ENCODE peak calls at places on chromosomes 16 and 17, in six cellular contexts. O is breast epithelium, M is left ventricle myocardium inferior, S is pancreas, R is esophagus muscularis mucosa, Y is stomach. E is an unnamed sample.
A peak's percentile ranks its signal among the peaks of the same experiment; 100 is the strongest.

GRCh38 chr16:5490499-5490898 is 392.9 kb upstream of the EEF2KMT start:
- DNase-seq in O (no peak), M (no peak), S (no peak), R (no peak), Y (no peak), E (peak; percentile 41)

GRCh38 chr17:60087882-60088669 is 9.4 kb upstream of the HEATR6 start:
- DNase-seq in O (no peak), M (no peak), S (no peak), R (no peak), Y (peak; percentile 42), E (no peak)

GRCh38 chr17:41775394-41776226 is 10.9 kb downstream of the JUP start:
- DNase-seq in O (no peak), M (peak; percentile 47), S (no peak), R (no peak), Y (no peak), E (no peak)

GRCh38 chr17:4938670-4939553 is 934 bp downstream of the SLC25A11 start:
- DNase-seq in O (no peak), M (no peak), S (peak; percentile 50), R (no peak), Y (no peak), E (no peak)

GRCh38 chr17:31487648-31488263 is 96.3 kb downstream of the RAB11FIP4 start:
- DNase-seq in O (peak; percentile 90), M (peak; percentile 85), S (peak; percentile 98), R (peak; percentile 92), Y (peak; percentile 97), E (peak; percentile 96)

GRCh38 chr17:72950236-72950931 is 142.1 kb downstream of the SLC39A11 start:
- DNase-seq in O (no peak), M (no peak), S (no peak), R (no peak), Y (no peak), E (no peak)

GRCh38 chr17:46053911-46054534 is 55.0 kb downstream of the STH start:
- DNase-seq in O (no peak), M (no peak), S (no peak), R (no peak), Y (no peak), E (no peak)

GRCh38 chr17:336110-337021 is 16.2 kb downstream of the RPH3AL start:
- DNase-seq in O (peak; percentile 73), M (peak; percentile 68), S (peak; percentile 94), R (no peak), Y (peak; percentile 78), E (peak; percentile 17)

GRCh38 chr17:83127431-83128160 is 48.2 kb downstream of the METRNL start:
- DNase-seq in O (peak; percentile 37), M (no peak), S (no peak), R (no peak), Y (no peak), E (no peak)

GRCh38 chr17:31549121-31549524 is 157.6 kb downstream of the RAB11FIP4 start:
- DNase-seq in O (no peak), M (no peak), S (no peak), R (no peak), Y (no peak), E (no peak)

GRCh38 chr16:2468725-2469398 is 2.2 kb upstream of the NTN3 start:
- DNase-seq in O (no peak), M (no peak), S (no peak), R (no peak), Y (no peak), E (no peak)

GRCh38 chr17:73293031-73293430 is 18.8 kb downstream of the CDC42EP4 start:
- DNase-seq in O (no peak), M (no peak), S (peak; percentile 34), R (no peak), Y (peak; percentile 54), E (no peak)

GRCh38 chr17:53950207-53950857 is 127.6 kb downstream of the KIF2B start:
- DNase-seq in O (no peak), M (no peak), S (no peak), R (no peak), Y (no peak), E (peak; percentile 47)

GRCh38 chr17:81651692-81652091 is 4.7 kb downstream of the PDE6G start:
- DNase-seq in O (no peak), M (no peak), S (peak; percentile 75), R (no peak), Y (no peak), E (no peak)

GRCh38 chr17:61002316-61002736 is 324.7 kb downstream of the BCAS3 start:
- DNase-seq in O (no peak), M (no peak), S (no peak), R (no peak), Y (no peak), E (peak; percentile 22)

GRCh38 chr17:79834575-79835469 is 4.4 kb downstream of the CBX4 start:
- DNase-seq in O (no peak), M (no peak), S (peak; percentile 82), R (no peak), Y (no peak), E (peak; percentile 46)

GRCh38 chr17:10631701-10632100 is 25.4 kb downstream of the MYH3 start:
- DNase-seq in O (no peak), M (no peak), S (no peak), R (no peak), Y (no peak), E (no peak)

GRCh38 chr16:32116080-32116479 is 137.0 kb upstream of the TP53TG3D start:
- DNase-seq in O (no peak), M (peak; percentile 7), S (peak; percentile 20), R (peak; percentile 47), Y (no peak), E (no peak)

GRCh38 chr16:73057369-73058210 is 9.7 kb upstream of the ZFHX3 start:
- DNase-seq in O (no peak), M (peak; percentile 48), S (peak; percentile 78), R (no peak), Y (no peak), E (no peak)

DNA sequence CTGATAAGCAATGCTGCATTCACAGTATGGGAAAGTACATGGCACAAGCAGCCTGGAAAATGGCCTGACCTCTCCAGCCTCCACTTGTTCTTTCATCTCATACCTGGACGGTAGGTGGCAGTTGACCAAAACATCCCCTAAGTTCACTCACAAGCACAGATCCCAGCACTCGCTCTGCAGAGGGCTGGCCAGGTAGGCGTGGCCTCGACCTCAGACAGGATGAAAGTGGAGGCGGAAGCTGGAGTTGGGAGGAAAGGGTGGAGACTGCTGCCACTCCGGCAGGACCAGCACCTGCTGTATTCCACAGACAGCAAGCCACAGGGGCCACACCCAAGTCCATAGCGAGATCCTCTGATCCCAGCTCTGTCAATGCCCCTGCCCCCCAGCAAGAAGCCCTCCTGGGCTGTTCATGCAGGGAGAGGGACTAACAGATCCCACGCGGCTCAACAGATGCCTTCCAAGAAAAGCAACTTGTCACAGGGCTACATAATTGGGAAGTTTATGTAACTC is 31.3 kb downstream of the ZCCHC14 start:
- DNase-seq in O (peak; percentile 87), M (peak; percentile 45), S (peak; percentile 97), R (peak; percentile 93), Y (peak; percentile 96), E (peak; percentile 98)
- TF ChIP-seq CTCF in O (peak; percentile 60), M (peak; percentile 52), S (peak; percentile 47), R (peak; percentile 13), Y (no peak), E (peak; percentile 85)

GRCh38 chr16:831571-832443 is 31.3 kb upstream of the GNG13 start:
- DNase-seq in O (no peak), M (no peak), S (peak; percentile 62), R (no peak), Y (no peak), E (no peak)
- H3K9me3 ChIP-seq in O (peaks cover 32% of the 10 kb centered on the region), M (peaks cover 35% of the 10 kb centered on the region), S (no peaks in the 10 kb centered on the region), R (peaks cover 34% of the 10 kb centered on the region), Y (peaks cover 25% of the 10 kb centered on the region), E (no peaks in the 10 kb centered on the region)

GRCh38 chr17:63579633-63580032 is 21.1 kb upstream of the TACO1 start:
- DNase-seq in O (no peak), M (no peak), S (no peak), R (no peak), Y (no peak), E (no peak)
- H3K36me3 ChIP-seq in O (peaks cover 12% of the 10 kb centered on the region), M (peaks cover 62% of the 10 kb centered on the region), S (no peaks in the 10 kb centered on the region), R (peaks cover 58% of the 10 kb centered on the region), Y (peaks cover 62% of the 10 kb centered on the region), E (peaks cover 8% of the 10 kb centered on the region)

GRCh38 chr17:78314683-78315354 is 45.1 kb downstream of the SOCS3 start:
- DNase-seq in O (no peak), M (no peak), S (no peak), R (no peak), Y (no peak), E (no peak)

GRCh38 chr17:78313735-78314648 is 45.9 kb downstream of the SOCS3 start:
- DNase-seq in O (peak; percentile 79), M (peak; percentile 80), S (peak; percentile 93), R (no peak), Y (peak; percentile 90), E (peak; percentile 95)

GRCh38 chr17:78316867-78317816 is 42.7 kb downstream of the SOCS3 start:
- DNase-seq in O (no peak), M (no peak), S (no peak), R (no peak), Y (peak; percentile 65), E (peak; percentile 89)

GRCh38 chr17:78316115-78316866 is 43.6 kb downstream of the SOCS3 start:
- DNase-seq in O (no peak), M (no peak), S (no peak), R (no peak), Y (no peak), E (no peak)

GRCh38 chr17:78315355-78316114 is 44.3 kb downstream of the SOCS3 start:
- DNase-seq in O (no peak), M (peak; percentile 76), S (no peak), R (peak; percentile 97), Y (peak; percentile 79), E (peak; percentile 24)
- TF ChIP-seq CTCF in O (no peak), M (no peak), S (no peak), R (no peak), Y (no peak), E (no peak)

DNA sequence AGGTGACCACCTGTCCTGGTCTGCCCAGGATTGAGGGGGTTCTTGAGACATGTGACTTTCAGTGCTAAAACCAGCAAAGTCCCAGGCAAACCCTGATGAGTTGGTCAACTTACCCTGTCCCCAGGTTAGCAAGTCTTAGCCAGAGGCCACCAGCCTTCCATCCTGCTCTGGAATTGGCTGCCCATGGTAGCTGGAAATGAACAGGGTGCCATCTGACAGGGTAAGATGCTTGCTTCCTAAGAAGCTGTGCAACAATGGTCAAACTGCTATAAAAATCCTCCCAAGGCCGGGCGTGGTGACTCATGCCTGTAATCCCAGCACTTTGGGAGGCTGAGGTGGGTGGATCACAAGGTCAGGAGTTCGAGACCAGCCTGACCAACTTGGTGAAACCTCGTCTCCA is 22.8 kb upstream of the MTMR4 start:
- DNase-seq in O (no peak), M (no peak), S (no peak), R (no peak), Y (no peak), E (no peak)
- H3K9me3 ChIP-seq in O (no peaks in the 10 kb centered on the region), M (no peaks in the 10 kb centered on the region), S (no peaks in the 10 kb centered on the region), R (no peaks in the 10 kb centered on the region), Y (no peaks in the 10 kb centered on the region), E (no peaks in the 10 kb centered on the region)

GRCh38 chr17:1542316-1542715 is 20.3 kb downstream of the PITPNA start:
- DNase-seq in O (no peak), M (no peak), S (no peak), R (no peak), Y (no peak), E (no peak)
- H3K36me3 ChIP-seq in O (no peaks in the 10 kb centered on the region), M (peaks cover 79% of the 10 kb centered on the region), S (peaks cover 12% of the 10 kb centered on the region), R (peaks cover 100% of the 10 kb centered on the region), Y (peaks cover 97% of the 10 kb centered on the region), E (peaks cover 2% of the 10 kb centered on the region)

GRCh38 chr17:45019177-45019711 is 32.2 kb downstream of the DCAKD start:
- DNase-seq in O (no peak), M (peak; percentile 60), S (no peak), R (no peak), Y (peak; percentile 61), E (peak; percentile 77)
- TF ChIP-seq CTCF in O (no peak), M (peak; percentile 67), S (peak; percentile 9), R (peak; percentile 75), Y (no peak), E (peak; percentile 57)

E was measured in Caco-2.